ENCODE peak calls at places on chromosomes 11 and 22, in six cellular contexts. F is mesendoderm, D is IMR-90, T is neuronal stem cell, Q is H1, O is trophoblast cell. N is an unnamed sample.

GRCh38 chr11:6413791-6414231 is 5.1 kb downstream of the APBB1 start:
- DNase-seq in F (no peak), D (no peak), Q (no peak), O (no peak), T (no peak), N (no peak)

GRCh38 chr11:57490456-57491248 is 24.9 kb downstream of the SLC43A1 start:
- DNase-seq in Q (no peak), D (peak; percentile 38), T (no peak), F (no peak), O (no peak), N (no peak)

GRCh38 chr22:49325531-49326395 is 501.9 kb downstream of the BRD1 start:
- DNase-seq in D (no peak), T (no peak), Q (no peak), O (no peak), F (no peak), N (no peak)

GRCh38 chr22:45831394-45831793 is 145.6 kb downstream of the WNT7B start:
- DNase-seq in D (peak; percentile 38), O (no peak), Q (no peak), T (no peak), F (no peak), N (no peak)

GRCh38 chr11:13668957-13669521 is 571 bp downstream of the FAR1 start:
- DNase-seq in O (peak; percentile 32), T (peak; percentile 17), Q (no peak), D (peak; percentile 7), F (peak; percentile 65), N (peak; percentile 54)

GRCh38 chr11:112157274-112157766 is 6.6 kb downstream of the IL18 start:
- DNase-seq in T (no peak), O (peak; percentile 84), Q (no peak), D (peak; percentile 100), F (peak; percentile 26), N (peak; percentile 99)

GRCh38 chr22:17098379-17098819 is 13.6 kb downstream of the IL17RA start:
- DNase-seq in F (no peak), T (no peak), D (no peak), Q (no peak), O (no peak), N (no peak)

GRCh38 chr11:68261749-68262543 is 9.8 kb downstream of the C11orf24 start:
- DNase-seq in D (no peak), O (no peak), T (no peak), Q (no peak), F (no peak), N (no peak)

GRCh38 chr11:34587282-34587677 is 33.6 kb upstream of the EHF start:
- DNase-seq in T (no peak), O (peak; percentile 58), Q (no peak), D (no peak), F (no peak), N (no peak)

GRCh38 chr11:3880724-3881123 is 25.3 kb downstream of the STIM1 start:
- DNase-seq in D (peak; percentile 58), O (no peak), T (no peak), F (no peak), Q (no peak), N (peak; percentile 45)

GRCh38 chr11:28969832-28970231 is 861.6 kb downstream of the METTL15 start:
- DNase-seq in T (no peak), Q (no peak), O (no peak), F (peak; percentile 3), D (no peak), N (no peak)

GRCh38 chr22:46756097-46756496 is 6.4 kb upstream of the TBC1D22A start:
- DNase-seq in Q (no peak), F (peak; percentile 51), T (no peak), O (no peak), D (no peak), N (no peak)

GRCh38 chr11:128326791-128327190 is 260.6 kb downstream of the ETS1 start:
- DNase-seq in F (no peak), O (no peak), Q (no peak), T (no peak), D (no peak), N (no peak)

GRCh38 chr11:78020248-78020647 is 2.8 kb downstream of the KCTD14 start:
- DNase-seq in O (no peak), T (no peak), D (no peak), F (no peak), Q (no peak), N (no peak)

GRCh38 chr22:35620624-35621245 is 3.6 kb upstream of the MB start:
- DNase-seq in Q (no peak), F (peak; percentile 75), O (no peak), T (no peak), D (peak; percentile 36), N (peak; percentile 82)

GRCh38 chr11:92296138-92296515 is 71.5 kb downstream of the FAT3 start:
- DNase-seq in F (no peak), Q (no peak), O (no peak), T (no peak), D (peak; percentile 45), N (peak; percentile 54)

GRCh38 chr22:42294034-42294985 is 23.9 kb upstream of the TCF20 start:
- DNase-seq in D (peak; percentile 41), F (peak; percentile 89), T (peak; percentile 72), Q (no peak), O (peak; percentile 72), N (peak; percentile 60)

GRCh38 chr11:112229746-112230433 is 3.7 kb downstream of the PTS start:
- DNase-seq in Q (no peak), O (peak; percentile 67), D (peak; percentile 86), T (no peak), F (no peak), N (peak; percentile 90)

GRCh38 chr11:129726179-129726578 is 89.5 kb upstream of the TMEM45B start:
- DNase-seq in T (no peak), O (no peak), D (no peak), F (no peak), Q (no peak), N (no peak)

GRCh38 chr11:135033545-135033944 is 621.5 kb upstream of the B3GAT1 start:
- DNase-seq in F (peak; percentile 93), D (no peak), O (no peak), Q (peak; percentile 54), T (peak; percentile 47), N (no peak)

GRCh38 chr11:47961383-47961782 is 19.0 kb upstream of the PTPRJ start:
- DNase-seq in Q (no peak), F (peak; percentile 42), D (no peak), T (no peak), O (no peak), N (no peak)

GRCh38 chr22:49600891-49601431 is 226.7 kb downstream of the BRD1 start:
- DNase-seq in F (no peak), Q (no peak), T (no peak), D (no peak), O (no peak), N (no peak)

GRCh38 chr11:106152824-106153223 is 75.4 kb downstream of the AASDHPPT start:
- DNase-seq in D (peak; percentile 22), F (no peak), Q (no peak), T (no peak), O (peak; percentile 86), N (peak; percentile 59)

GRCh38 chr11:12787847-12788246 is 113.6 kb downstream of the TEAD1 start:
- DNase-seq in T (no peak), D (peak; percentile 90), Q (no peak), F (no peak), O (no peak), N (peak; percentile 84)

GRCh38 chr11:59778122-59778521 is 22.9 kb downstream of the STX3 start:
- DNase-seq in T (no peak), Q (no peak), O (no peak), F (no peak), D (no peak), N (no peak)

GRCh38 chr11:128476729-128477128 is 110.6 kb downstream of the ETS1 start:
- DNase-seq in F (peak; percentile 88), O (peak; percentile 98), Q (no peak), T (no peak), D (no peak), N (no peak)

GRCh38 chr22:28799125-28799833 is 1.1 kb downstream of the XBP1 start:
- DNase-seq in F (peak; percentile 74), T (no peak), D (peak; percentile 96), O (peak; percentile 84), Q (no peak), N (peak; percentile 99)
- H2BK5ac ChIP-seq in F (peak overlapping the region; percentile 12), T (peak overlapping the region; percentile 55), D (peak overlapping the region; percentile 90), O (peak overlapping the region; percentile 99), Q (peak overlapping the region; percentile 82), N (peak overlapping the region; percentile 98)

GRCh38 chr11:64933213-64933934 is 2.3 kb downstream of the GPHA2 start:
- DNase-seq in D (no peak), Q (no peak), F (no peak), O (no peak), T (no peak), N (no peak)

GRCh38 chr11:64930346-64930745 is 5.3 kb downstream of the GPHA2 start:
- DNase-seq in D (no peak), Q (no peak), F (no peak), T (no peak), O (no peak), N (no peak)

GRCh38 chr11:64932324-64932723 is 3.4 kb downstream of the GPHA2 start:
- DNase-seq in F (no peak), D (no peak), O (no peak), T (no peak), Q (no peak), N (no peak)

GRCh38 chr11:64929625-64930024 is 5.1 kb downstream of the PPP2R5B start:
- DNase-seq in D (no peak), O (no peak), F (no peak), T (no peak), Q (no peak), N (no peak)

DNA sequence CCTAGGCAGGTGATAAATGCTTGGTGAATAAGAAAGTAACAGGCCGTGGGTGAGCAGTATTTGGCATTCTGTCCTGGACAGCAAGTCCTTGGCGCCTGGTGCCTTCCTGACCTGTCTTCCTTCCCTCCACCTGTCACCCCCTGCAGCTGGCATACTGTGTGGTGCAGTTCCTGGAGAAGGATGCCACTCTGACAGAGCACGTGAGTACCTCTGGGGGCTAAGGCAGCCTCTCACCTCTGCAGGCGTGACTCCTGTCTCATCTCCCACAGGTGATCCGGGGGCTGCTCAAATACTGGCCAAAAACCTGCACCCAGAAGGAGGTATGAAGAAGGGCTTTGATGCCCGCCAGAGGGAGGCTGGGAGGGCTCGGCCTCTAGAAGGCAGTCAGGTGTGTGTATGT is 4.4 kb downstream of the GPHA2 start:
- DNase-seq in Q (no peak), D (no peak), T (no peak), O (no peak), F (no peak), N (no peak)
- H3K36me3 ChIP-seq in Q (no peaks in the 10 kb centered on the region), D (peaks cover 60% of the 10 kb centered on the region), T (peaks cover 6% of the 10 kb centered on the region), O (peaks cover 19% of the 10 kb centered on the region), F (no peaks in the 10 kb centered on the region), N (peaks cover 80% of the 10 kb centered on the region)

GRCh38 chr11:62552931-62553838 is 6.6 kb upstream of the AHNAK start:
- DNase-seq in F (peak; percentile 97), T (no peak), D (peak; percentile 96), O (peak; percentile 98), Q (peak; percentile 73), N (peak; percentile 98)
- H2BK120ac ChIP-seq in F (no peak overlapping the region), T (peak overlapping the region; percentile 21), D (peak overlapping the region; percentile 99), O (peak overlapping the region; percentile 87), Q (peak overlapping the region; percentile 17), N (peak overlapping the region; percentile 84)

DNA sequence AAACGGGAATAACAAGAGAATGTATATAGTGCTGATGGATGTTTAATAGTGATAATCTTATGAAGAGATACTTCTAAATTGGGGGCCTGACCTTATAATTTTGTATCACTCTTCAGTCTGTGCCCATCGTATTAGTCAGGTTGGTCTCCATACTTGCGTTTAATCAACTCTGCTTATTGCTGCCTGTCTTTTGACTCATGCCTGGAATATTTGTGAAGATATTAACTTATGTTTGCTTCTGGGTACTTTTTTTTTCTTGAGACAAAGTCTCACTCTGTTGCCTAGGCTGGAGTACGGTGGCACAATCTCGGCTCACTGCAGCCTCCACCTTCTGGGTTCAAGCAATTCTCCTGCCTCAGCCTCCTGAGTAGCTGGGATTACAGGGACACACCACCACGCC is 24.0 kb downstream of the TMEM135 start:
- DNase-seq in D (no peak), F (no peak), T (no peak), O (peak; percentile 54), Q (no peak), N (no peak)
- H2BK5ac ChIP-seq in D (no peak overlapping the region), F (no peak overlapping the region), T (no peak overlapping the region), O (no peak overlapping the region), Q (no peak overlapping the region), N (no peak overlapping the region)

N was measured in mesenchymal stem cell.